ENCODE peak calls at places on chromosome 5, in four cellular contexts. X, Q, F and V are unnamed samples.

GRCh38 chr5:321233-321725 is at the start of gene AHRR:
- DNase-seq in X (no peak), Q (peak), F (peak), V (peak)

GRCh38 chr5:125798311-125798710 is 624.9 kb upstream of the GRAMD2B start:
- DNase-seq in X (no peak), Q (no peak), F (peak), V (no peak)

GRCh38 chr5:179765400-179765799 is 28.4 kb upstream of the LTC4S start:
- DNase-seq in X (no peak), Q (no peak), F (peak), V (no peak)

GRCh38 chr5:1564824-1565736 is 41.3 kb upstream of the LPCAT1 start:
- DNase-seq in X (no peak), Q (no peak), F (no peak), V (peak)

GRCh38 chr5:123105882-123106281 is 16.8 kb downstream of the PRDM6 start:
- DNase-seq in X (no peak), Q (no peak), F (no peak), V (no peak)

GRCh38 chr5:17438027-17438426 is 60.0 kb upstream of the TAF11L2 start:
- DNase-seq in X (no peak), Q (no peak), F (no peak), V (no peak)

GRCh38 chr5:80284720-80285119 is 28.9 kb upstream of the SERINC5 start:
- DNase-seq in X (no peak), Q (no peak), F (no peak), V (no peak)

GRCh38 chr5:122707796-122708195 is 67.1 kb upstream of the SNX2 start:
- DNase-seq in X (no peak), Q (no peak), F (no peak), V (no peak)

GRCh38 chr5:160183075-160183474 is 46.2 kb upstream of the FABP6 start:
- DNase-seq in X (no peak), Q (no peak), F (no peak), V (no peak)

GRCh38 chr5:1782385-1783213 is 17.0 kb downstream of the MRPL36 start:
- DNase-seq in X (no peak), Q (no peak), F (no peak), V (no peak)

GRCh38 chr5:125011419-125011818 is 265.0 kb upstream of the ZNF608 start:
- DNase-seq in X (no peak), Q (no peak), F (no peak), V (peak)

GRCh38 chr5:7361593-7361992 is 34.3 kb upstream of the ADCY2 start:
- DNase-seq in X (no peak), Q (no peak), F (no peak), V (no peak)

GRCh38 chr5:100595152-100595811 is 60.1 kb downstream of the FAM174A start:
- DNase-seq in X (no peak), Q (no peak), F (peak), V (peak)

GRCh38 chr5:131545856-131546255 is 89.2 kb downstream of the RAPGEF6 start:
- DNase-seq in X (no peak), Q (no peak), F (peak), V (no peak)

GRCh38 chr5:153756540-153756939 is 266.1 kb downstream of the GRIA1 start:
- DNase-seq in X (no peak), Q (peak), F (peak), V (no peak)

GRCh38 chr5:134413046-134413445 is 1.4 kb upstream of the CDKN2AIPNL start:
- DNase-seq in X (no peak), Q (no peak), F (no peak), V (no peak)
- TF ChIP-seq POLR2AphosphoS2 in X (no peak), Q (no peak), F (no peak), V (no peak)

GRCh38 chr5:34899066-34899465 is 16.2 kb downstream of the RAD1 start:
- DNase-seq in X (no peak), Q (no peak), F (no peak), V (no peak)

GRCh38 chr5:34895641-34896419 is 19.5 kb downstream of the RAD1 start:
- DNase-seq in X (no peak), Q (peak), F (no peak), V (no peak)

GRCh38 chr5:34898258-34898895 is 16.9 kb downstream of the RAD1 start:
- DNase-seq in X (no peak), Q (peak), F (peak), V (peak)

GRCh38 chr5:34894716-34895115 is 20.6 kb downstream of the RAD1 start:
- DNase-seq in X (no peak), Q (no peak), F (no peak), V (no peak)

GRCh38 chr5:34897646-34898045 is 17.7 kb downstream of the RAD1 start:
- DNase-seq in X (no peak), Q (no peak), F (no peak), V (no peak)
- TF ChIP-seq CHD2 in X (no peak), Q (no peak), F (no peak), V (no peak)

GRCh38 chr5:115857621-115858349 is 16.1 kb downstream of the AP3S1 start:
- DNase-seq in X (no peak), Q (no peak), F (peak), V (no peak)
- TF ChIP-seq POLR2AphosphoS2 in X (no peak), Q (no peak), F (no peak), V (no peak)

GRCh38 chr5:56649569-56649968 is 165.8 kb upstream of the MAP3K1 start:
- DNase-seq in X (no peak), Q (no peak), F (no peak), V (no peak)
- TF ChIP-seq CHD2 in X (no peak), Q (no peak), F (no peak), V (no peak)

GRCh38 chr5:72445969-72446368 is 61.2 kb downstream of the ZNF366 start:
- DNase-seq in X (no peak), Q (no peak), F (no peak), V (no peak)
- TF ChIP-seq POLR2AphosphoS2 in X (no peak), Q (no peak), F (no peak), V (no peak)

DNA sequence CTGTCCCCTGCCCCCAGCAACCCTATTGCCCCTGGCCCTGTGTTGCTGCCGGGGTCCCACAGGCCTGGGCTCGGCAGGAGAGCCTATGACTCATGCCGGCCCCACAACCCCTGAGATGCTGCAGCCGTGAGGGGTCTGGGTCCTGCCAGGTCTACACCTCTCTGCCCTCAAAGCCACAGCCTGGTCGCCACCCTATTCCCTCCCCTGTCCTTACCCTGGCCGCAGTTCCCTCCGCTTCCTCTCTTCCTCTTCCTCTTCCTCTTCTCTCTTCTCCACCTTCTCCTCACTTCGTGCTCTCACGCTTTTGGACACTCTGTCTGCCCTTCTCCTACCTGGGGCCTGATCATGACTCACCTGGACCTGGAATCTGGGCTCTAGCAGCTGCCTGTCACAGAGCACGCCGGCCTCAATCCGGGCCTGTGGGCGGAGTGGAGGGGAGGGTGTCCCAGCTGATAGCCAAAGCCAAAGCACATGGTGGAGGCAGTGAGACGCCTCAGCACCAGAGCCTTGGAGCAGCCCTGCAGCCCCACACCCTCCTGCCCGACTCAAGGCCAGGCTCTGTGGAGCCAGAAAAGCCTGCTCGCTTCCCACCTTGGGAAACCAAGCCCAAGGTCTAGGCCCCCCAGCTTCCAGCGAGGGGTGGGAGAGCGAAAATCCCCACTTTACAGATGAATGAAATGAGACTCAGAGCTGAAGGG is 26.8 kb upstream of the CSF1R start:
- DNase-seq in X (no peak), Q (peak), F (no peak), V (no peak)
- TF ChIP-seq CHD2 in X (no peak), Q (no peak), F (no peak), V (no peak)

GRCh38 chr5:67319935-67320725 is 123.5 kb upstream of the CD180 start:
- DNase-seq in X (no peak), Q (no peak), F (no peak), V (no peak)
- TF ChIP-seq POLR2AphosphoS2 in X (no peak), Q (no peak), F (no peak), V (no peak)

GRCh38 chr5:166354277-166354676 is 1937.2 kb upstream of the WWC1 start:
- DNase-seq in X (no peak), Q (no peak), F (no peak), V (no peak)
- TF ChIP-seq CHD2 in X (no peak), Q (no peak), F (no peak), V (no peak)

DNA sequence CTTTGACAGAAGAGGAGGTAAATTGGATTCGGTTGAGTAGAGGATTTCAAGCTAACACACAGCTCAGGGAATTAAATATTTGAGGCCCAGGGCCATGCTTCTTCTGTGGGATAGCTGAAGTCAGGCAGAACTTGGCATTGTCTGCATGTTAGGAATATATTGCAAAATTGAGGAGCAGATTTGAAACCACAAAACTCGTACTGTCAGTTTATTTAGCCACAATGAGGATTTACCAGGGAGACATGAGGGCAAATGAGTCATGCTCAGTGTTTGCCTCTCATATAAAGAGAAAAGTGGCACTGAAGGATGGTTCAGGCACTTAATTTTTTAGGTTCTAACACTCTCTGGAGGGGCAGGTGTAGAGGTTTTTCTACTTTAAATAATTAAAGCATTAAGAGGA is 83.0 kb upstream of the PRLR start:
- DNase-seq in X (no peak), Q (no peak), F (no peak), V (no peak)
- TF ChIP-seq POLR2AphosphoS2 in X (no peak), Q (no peak), F (no peak), V (no peak)

DNA sequence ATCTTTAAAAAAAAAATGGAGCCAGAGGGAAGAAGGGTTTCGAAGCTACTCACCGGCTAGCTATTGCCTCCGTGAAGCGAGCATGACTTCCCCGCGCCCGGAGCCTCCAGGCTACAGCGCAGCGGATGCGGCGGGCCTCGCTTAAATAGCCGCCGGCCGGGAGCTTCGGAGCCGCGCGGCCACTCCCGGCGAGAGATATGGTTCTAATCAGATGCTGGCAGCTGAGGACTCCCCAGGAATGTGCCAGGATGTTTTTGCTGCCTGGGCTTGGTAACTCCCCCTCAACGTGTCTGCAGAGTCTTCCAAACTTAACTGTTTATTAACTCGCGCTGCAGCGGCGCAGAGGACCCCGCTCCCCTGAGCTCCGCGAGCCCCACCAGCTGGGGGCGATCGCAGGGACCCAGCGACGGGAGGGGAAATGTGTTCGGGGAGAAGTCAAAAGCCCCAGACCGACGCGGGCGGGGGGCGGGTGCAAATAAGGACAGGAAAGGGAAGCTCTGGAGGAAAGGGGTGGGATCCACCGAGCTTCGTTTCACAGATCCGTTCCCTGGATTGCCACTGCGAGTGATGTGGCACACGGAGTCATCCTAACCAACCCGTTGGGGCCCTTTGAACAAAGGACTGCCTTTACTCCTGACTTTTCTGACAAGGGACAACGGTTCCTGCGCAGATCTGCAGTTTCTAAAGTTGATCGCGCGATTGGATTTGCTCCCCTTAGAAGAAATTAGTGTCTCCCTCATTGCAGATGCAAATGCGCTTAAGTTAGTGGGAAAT is at the start of gene DAB2:
- DNase-seq in X (no peak), Q (peak), F (peak), V (peak)
- TF ChIP-seq CHD2 in X (no peak), Q (no peak), F (no peak), V (no peak)